ENCODE peak calls at places on chromosomes 1 and 21, in nine cellular contexts. S, W, J, U, I, M, N, H and D are unnamed samples.

GRCh38 chr1:204714861-204715511 is 29.4 kb upstream of the LRRN2 start:
- DNase-seq in J (no peak), M (no peak), S (peak), U (no peak), H (peak), N (no peak), I (no peak), W (no peak), D (no peak)

GRCh38 chr1:119715542-119715941 is 3.8 kb downstream of the PHGDH start:
- DNase-seq in M (no peak), I (no peak), H (no peak), J (peak), N (no peak), S (peak), W (no peak), U (peak), D (peak)

GRCh38 chr1:17168480-17168878 is 36.4 kb upstream of the PADI1 start:
- DNase-seq in S (no peak), H (no peak), I (peak), W (no peak), U (no peak), J (peak), M (no peak), N (no peak), D (no peak)

GRCh38 chr1:202241376-202242079 is 47.9 kb downstream of the LGR6 start:
- DNase-seq in N (no peak), M (no peak), J (no peak), U (no peak), S (peak), I (no peak), W (no peak), H (no peak), D (peak)

GRCh38 chr1:210098376-210098775 is 134.2 kb upstream of the SERTAD4 start:
- DNase-seq in I (no peak), H (no peak), W (no peak), J (no peak), N (no peak), U (no peak), S (no peak), M (no peak), D (no peak)

GRCh38 chr21:42648606-42649005 is 4.8 kb upstream of the PDE9A start:
- DNase-seq in W (no peak), U (no peak), H (no peak), I (no peak), N (no peak), J (no peak), M (no peak), S (no peak), D (no peak)

GRCh38 chr1:1120866-1121563 is 5.1 kb upstream of the C1orf159 start:
- DNase-seq in H (no peak), W (no peak), S (peak), U (no peak), I (no peak), J (no peak), N (no peak), M (no peak), D (no peak)

GRCh38 chr1:85328713-85329376 is 52.4 kb upstream of the BCL10 start:
- DNase-seq in N (no peak), U (peak), S (peak), M (no peak), H (no peak), W (no peak), I (peak), J (peak), D (no peak)

GRCh38 chr1:1602321-1602931 is 2.5 kb upstream of the FNDC10 start:
- DNase-seq in N (no peak), S (no peak), W (no peak), I (no peak), U (no peak), H (no peak), M (no peak), J (no peak), D (no peak)

GRCh38 chr1:199742547-199742946 is 285.0 kb upstream of the NR5A2 start:
- DNase-seq in U (peak), S (no peak), M (peak), H (no peak), I (peak), W (no peak), J (peak), N (no peak), D (no peak)

GRCh38 chr1:206526064-206526911 is 19.0 kb downstream of the RASSF5 start:
- DNase-seq in I (no peak), W (no peak), N (no peak), J (peak), M (no peak), H (no peak), U (no peak), S (no peak), D (no peak)

GRCh38 chr1:20366076-20366765 is 75.5 kb downstream of the VWA5B1 start:
- DNase-seq in N (no peak), H (no peak), S (peak), W (no peak), U (no peak), I (no peak), M (no peak), J (peak), D (no peak)

GRCh38 chr1:35717911-35718476 is 690 bp downstream of the C1orf216 start:
- DNase-seq in U (peak), W (peak), H (peak), N (no peak), I (peak), S (peak), J (peak), M (peak), D (peak)

GRCh38 chr21:45409466-45410150 is 4.6 kb downstream of the COL18A1 start:
- DNase-seq in J (no peak), U (no peak), I (no peak), H (no peak), N (no peak), S (peak), W (no peak), M (no peak), D (peak)

GRCh38 chr1:97599447-97599846 is 321.4 kb downstream of the DPYD start:
- DNase-seq in J (no peak), W (no peak), M (peak), H (no peak), N (no peak), I (no peak), S (no peak), U (no peak), D (no peak)

GRCh38 chr1:180527270-180527669 is 24.9 kb upstream of the ACBD6 start:
- DNase-seq in H (no peak), J (peak), U (no peak), I (peak), S (no peak), W (no peak), M (no peak), N (no peak), D (no peak)

GRCh38 chr21:44027607-44028286 is 15.6 kb downstream of the TRAPPC10 start:
- DNase-seq in W (no peak), J (no peak), N (no peak), M (no peak), H (no peak), I (no peak), U (no peak), S (no peak), D (no peak)

GRCh38 chr1:15949453-15950245 is 26.3 kb downstream of the ZBTB17 start:
- DNase-seq in W (peak), S (peak), J (peak), M (peak), H (no peak), U (peak), I (peak), N (peak), D (peak)

GRCh38 chr1:102174259-102174863 is 177.6 kb upstream of the OLFM3 start:
- DNase-seq in H (no peak), J (no peak), W (no peak), M (peak), U (no peak), I (no peak), S (peak), N (no peak), D (no peak)

GRCh38 chr1:28296401-28297220 is 32.2 kb upstream of the MED18 start:
- DNase-seq in W (no peak), S (peak), M (no peak), H (no peak), J (peak), U (no peak), N (no peak), I (peak), D (no peak)

GRCh38 chr1:90919190-90919719 is 102.6 kb downstream of the ZNF644 start:
- DNase-seq in N (no peak), U (no peak), W (no peak), S (no peak), M (no peak), J (no peak), I (no peak), H (no peak), D (no peak)

GRCh38 chr1:42186172-42186571 is 21.6 kb upstream of the GUCA2A start:
- DNase-seq in H (no peak), U (no peak), W (no peak), N (no peak), I (no peak), S (no peak), M (no peak), J (peak), D (no peak)

GRCh38 chr1:24803220-24803619 is 58.0 kb downstream of the CLIC4 start:
- DNase-seq in N (no peak), M (no peak), I (no peak), J (peak), U (peak), H (no peak), S (no peak), W (no peak), D (peak)

GRCh38 chr1:170247751-170248521 is 102.2 kb downstream of the NTMT2 start:
- DNase-seq in I (no peak), N (no peak), U (no peak), M (no peak), J (no peak), S (no peak), H (no peak), W (no peak), D (no peak)

GRCh38 chr1:229373395-229373794 is 30.5 kb upstream of the CCSAP start:
- DNase-seq in J (no peak), M (no peak), S (no peak), I (no peak), H (no peak), N (no peak), U (no peak), W (no peak), D (no peak)

GRCh38 chr21:16358021-16358420 is 628.2 kb downstream of the USP25 start:
- DNase-seq in M (no peak), N (no peak), W (peak), H (no peak), U (no peak), I (no peak), S (no peak), J (peak), D (peak)

GRCh38 chr1:161491472-161491871 is 13.8 kb upstream of the FCGR2A start:
- DNase-seq in H (no peak), M (no peak), N (no peak), W (no peak), J (no peak), S (no peak), I (no peak), U (no peak), D (no peak)